ENCODE peak calls at places on chromosomes 5 and 9, in six cellular contexts. T is naive thymus-derived CD4-positive, alpha-beta T cell; Q is endodermal cell; V is lower lobe of right lung; E is CD8-positive, alpha-beta T cell; W is SJSA1. L is an unnamed sample.

GRCh38 chr5:15499528-15500325 is at the start of gene FBXL7:
- DNase-seq in T (no peak), Q (peak; percentile 93), V (peak; percentile 79), E (no peak), W (peak; percentile 85), L (peak; percentile 81)

GRCh38 chr9:89010526-89011089 is 19.3 kb downstream of the S1PR3 start:
- DNase-seq in T (no peak), Q (no peak), V (no peak), E (no peak), W (no peak), L (no peak)

GRCh38 chr5:150544606-150545219 is 36.8 kb downstream of the NDST1 start:
- DNase-seq in T (peak; percentile 48), Q (peak; percentile 96), V (peak; percentile 86), E (peak; percentile 27), W (peak; percentile 77), L (peak; percentile 69)

GRCh38 chr9:126000731-126001580 is 253.8 kb downstream of the PBX3 start:
- DNase-seq in T (no peak), Q (no peak), V (peak; percentile 36), E (no peak), W (no peak), L (no peak)

GRCh38 chr5:78004559-78004958 is 228.4 kb upstream of the TBCA start:
- DNase-seq in T (no peak), Q (no peak), V (no peak), E (no peak), W (no peak), L (no peak)

GRCh38 chr5:7628820-7629219 is 222.1 kb downstream of the CFAP90 start:
- DNase-seq in T (no peak), Q (no peak), V (no peak), E (no peak), W (no peak), L (no peak)

GRCh38 chr9:79362100-79363081 is 209.4 kb upstream of the TLE4 start:
- DNase-seq in T (no peak), Q (peak; percentile 69), V (no peak), E (no peak), W (peak; percentile 74), L (peak; percentile 3)

GRCh38 chr5:100909034-100909433 is 6.0 kb upstream of the ST8SIA4 start:
- DNase-seq in T (no peak), Q (no peak), V (no peak), E (no peak), W (no peak), L (no peak)

GRCh38 chr9:137318976-137319375 is 16.9 kb upstream of the NRARP start:
- DNase-seq in T (no peak), Q (peak; percentile 82), V (peak; percentile 50), E (no peak), W (no peak), L (no peak)

GRCh38 chr5:105963856-105964255 is 1706.9 kb downstream of the EFNA5 start:
- DNase-seq in T (no peak), Q (no peak), V (no peak), E (no peak), W (peak; percentile 58), L (peak; percentile 66)

GRCh38 chr9:97487107-97487506 is 14.4 kb upstream of the TMOD1 start:
- DNase-seq in T (no peak), Q (no peak), V (no peak), E (no peak), W (no peak), L (no peak)

GRCh38 chr5:95823738-95824609 is 1.4 kb upstream of the GLRX start:
- DNase-seq in T (peak; percentile 82), Q (peak; percentile 72), V (peak; percentile 75), E (peak; percentile 49), W (peak; percentile 93), L (peak; percentile 79)

GRCh38 chr5:92976156-92976555 is 604.9 kb downstream of the NR2F1-AS1 start:
- DNase-seq in T (no peak), Q (no peak), V (no peak), E (no peak), W (no peak), L (no peak)

GRCh38 chr9:114387678-114388431 is at the start of gene AKNA:
- DNase-seq in T (peak; percentile 88), Q (peak; percentile 93), V (peak; percentile 86), E (peak; percentile 79), W (peak; percentile 63), L (peak; percentile 86)

GRCh38 chr5:135447298-135447929 is at the start of gene DCANP1:
- DNase-seq in T (no peak), Q (peak; percentile 36), V (no peak), E (no peak), W (no peak), L (no peak)

GRCh38 chr5:170552486-170553122 is 48.8 kb downstream of the KCNIP1 start:
- DNase-seq in T (no peak), Q (peak; percentile 84), V (no peak), E (no peak), W (peak; percentile 88), L (peak; percentile 41)

GRCh38 chr5:2687746-2688145 is 63.7 kb downstream of the IRX2 start:
- DNase-seq in T (no peak), Q (no peak), V (no peak), E (no peak), W (no peak), L (no peak)

GRCh38 chr5:64505769-64506566 is at the start of gene RGS7BP:
- DNase-seq in T (no peak), Q (peak; percentile 91), V (peak; percentile 46), E (no peak), W (peak; percentile 3), L (peak; percentile 66)

GRCh38 chr9:115158666-115159481 is 40.9 kb upstream of the TNC start:
- DNase-seq in T (no peak), Q (no peak), V (no peak), E (no peak), W (no peak), L (no peak)

GRCh38 chr5:59873113-59873512 is 20.4 kb downstream of the PDE4D start:
- DNase-seq in T (no peak), Q (no peak), V (no peak), E (no peak), W (peak; percentile 66), L (no peak)

GRCh38 chr9:105425817-105426433 is 21.9 kb upstream of the FSD1L start:
- DNase-seq in T (no peak), Q (no peak), V (no peak), E (no peak), W (no peak), L (peak; percentile 26)

GRCh38 chr5:143153332-143154119 is 250.0 kb downstream of the NR3C1 start:
- DNase-seq in T (no peak), Q (no peak), V (no peak), E (no peak), W (peak; percentile 86), L (peak; percentile 10)

GRCh38 chr9:88106492-88106891 is 31.8 kb downstream of the SPATA31C2 start:
- DNase-seq in T (no peak), Q (peak; percentile 67), V (no peak), E (no peak), W (peak; percentile 22), L (no peak)

GRCh38 chr9:107425110-107426025 is 64.2 kb downstream of the KLF4 start:
- DNase-seq in T (peak; percentile 38), Q (peak; percentile 94), V (peak; percentile 91), E (peak; percentile 13), W (peak; percentile 58), L (peak; percentile 65)

GRCh38 chr5:124747770-124748686 is 1.6 kb upstream of the ZNF608 start:
- DNase-seq in T (no peak), Q (no peak), V (no peak), E (no peak), W (peak; percentile 58), L (no peak)

GRCh38 chr5:9621379-9621903 is 8.7 kb downstream of the TAS2R1 start:
- DNase-seq in T (no peak), Q (no peak), V (no peak), E (no peak), W (peak; percentile 65), L (no peak)
- H3K4me3 ChIP-seq in T (no peak overlapping the region), Q (no peak overlapping the region), V (no peak overlapping the region), E (no peak overlapping the region), W (no peak overlapping the region), L (no peak overlapping the region)

DNA sequence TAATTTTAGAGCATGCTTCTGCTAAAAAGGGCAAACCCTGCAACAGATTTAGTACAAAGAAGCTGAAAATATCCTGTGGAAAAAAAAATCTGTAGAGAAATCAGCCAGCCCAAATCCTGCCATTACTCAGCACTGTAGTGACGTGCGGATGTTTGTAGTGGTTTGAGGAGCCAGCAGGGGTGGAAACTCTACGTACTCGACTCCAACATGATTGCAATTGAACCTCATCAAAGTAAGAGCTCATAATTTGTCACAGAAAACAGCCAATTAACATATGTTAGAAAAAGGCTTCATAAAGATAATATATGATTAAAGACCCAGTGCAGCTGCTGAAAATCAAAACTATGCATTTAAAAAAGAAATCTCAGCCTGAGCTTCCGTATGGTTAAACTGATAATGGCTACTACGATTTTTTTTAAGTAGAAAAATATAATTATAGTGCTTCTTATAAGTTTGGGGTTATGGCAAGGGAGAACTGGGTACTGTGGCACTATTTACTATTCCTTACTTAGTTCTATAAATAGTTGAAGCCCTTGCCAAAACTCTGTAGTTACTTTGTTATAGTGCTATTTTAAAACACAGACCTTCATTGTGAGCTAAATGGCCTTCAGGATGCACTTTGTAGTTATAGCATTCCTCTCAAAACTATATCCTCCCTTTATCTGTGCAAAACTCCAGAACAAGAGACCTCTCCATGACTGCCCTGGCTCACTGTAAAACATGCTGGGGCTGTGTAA is 49.4 kb downstream of the MEF2C start:
- DNase-seq in T (peak; percentile 62), Q (no peak), V (no peak), E (no peak), W (peak; percentile 14), L (peak; percentile 86)
- H3K4me3 ChIP-seq in T (no peak overlapping the region), Q (no peak overlapping the region), V (peak overlapping the region; percentile 4), E (no peak overlapping the region), W (no peak overlapping the region), L (peak overlapping the region; percentile 14)

GRCh38 chr5:58362135-58362534 is 97.8 kb downstream of the PLK2 start:
- DNase-seq in T (no peak), Q (no peak), V (no peak), E (no peak), W (no peak), L (no peak)
- H3K4me3 ChIP-seq in T (no peak overlapping the region), Q (no peak overlapping the region), V (no peak overlapping the region), E (no peak overlapping the region), W (no peak overlapping the region), L (no peak overlapping the region)

GRCh38 chr5:87411586-87412416 is 929 bp downstream of the CCNH start:
- DNase-seq in T (peak; percentile 18), Q (peak; percentile 57), V (no peak), E (peak; percentile 9), W (peak; percentile 31), L (peak; percentile 71)

GRCh38 chr5:87412417-87413115 is at the start of gene CCNH:
- DNase-seq in T (peak; percentile 97), Q (peak; percentile 99), V (peak; percentile 99), E (peak; percentile 92), W (peak; percentile 91), L (peak; percentile 98)

GRCh38 chr5:87413116-87413645 is 451 bp upstream of the CCNH start:
- DNase-seq in T (no peak), Q (no peak), V (no peak), E (no peak), W (no peak), L (no peak)

GRCh38 chr5:87408219-87408618 is 4.5 kb downstream of the CCNH start:
- DNase-seq in T (no peak), Q (no peak), V (no peak), E (no peak), W (no peak), L (no peak)

DNA sequence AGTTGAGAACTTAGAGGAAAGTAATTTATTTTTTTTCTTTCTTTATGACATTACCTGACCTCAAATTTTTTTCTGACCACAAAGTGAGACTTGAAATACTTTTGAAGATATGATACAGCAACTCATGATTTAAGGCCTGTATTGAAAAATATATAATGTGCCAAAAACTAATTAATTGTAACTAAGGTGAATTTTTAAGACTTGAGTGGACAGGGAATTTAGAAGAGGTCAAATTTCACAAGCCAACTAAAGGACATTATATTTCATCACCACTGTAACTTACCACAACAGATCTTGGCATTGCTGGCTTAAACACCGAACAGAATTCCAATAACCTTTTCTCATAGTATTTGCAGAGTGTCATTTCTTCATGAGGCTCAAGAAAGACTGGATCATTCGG is 1.8 kb downstream of the CCNH start:
- DNase-seq in T (no peak), Q (no peak), V (no peak), E (no peak), W (no peak), L (no peak)
- H3K4me3 ChIP-seq in T (peak overlapping the region; percentile 88), Q (peak overlapping the region; percentile 91), V (no peak overlapping the region), E (no peak overlapping the region), W (no peak overlapping the region), L (peak overlapping the region; percentile 96)